ENCODE peak calls at places on chromosomes 2 and 18, in nine cellular contexts. One of them, this sample, is unnamed.

GRCh38 chr18:22542400-22542835 is 124.7 kb upstream of the CTAGE1 start:
- DNase-seq in left cardiac atrium: no peak
- DNase-seq in spleen: peak; percentile 78
- DNase-seq in fibroblast of pulmonary artery: peak; percentile 55
- DNase-seq in NCI-H2171 treated with DMSO at 0.1 percent for 48 hours: no peak
- DNase-seq in small intestine: no peak
- DNase-seq in cerebellar cortex: no peak
- DNase-seq in SJSA1: peak; percentile 65
- DNase-seq in stimulated activated CD4-positive, alpha-beta T cell treated with anti-CD3 and anti-CD28 coated beads, Interleukin-12 subunit alpha, Interleukin-12 subunit beta, amount 100 ng/mL, for 4 hours: no peak
- DNase-seq in this sample: peak; percentile 82

GRCh38 chr18:36580874-36581750 is 247.7 kb downstream of the TPGS2 start:
- DNase-seq in left cardiac atrium: no peak
- DNase-seq in spleen: no peak
- DNase-seq in fibroblast of pulmonary artery: peak; percentile 63
- DNase-seq in NCI-H2171 treated with DMSO at 0.1 percent for 48 hours: no peak
- DNase-seq in small intestine: no peak
- DNase-seq in cerebellar cortex: no peak
- DNase-seq in SJSA1: peak; percentile 19
- DNase-seq in stimulated activated CD4-positive, alpha-beta T cell treated with anti-CD3 and anti-CD28 coated beads, Interleukin-12 subunit alpha, Interleukin-12 subunit beta, amount 100 ng/mL, for 4 hours: no peak
- DNase-seq in this sample: peak; percentile 86

GRCh38 chr2:33062665-33063249 is 116.0 kb downstream of the LTBP1 start:
- DNase-seq in left cardiac atrium: no peak
- DNase-seq in spleen: no peak
- DNase-seq in fibroblast of pulmonary artery: peak; percentile 10
- DNase-seq in NCI-H2171 treated with DMSO at 0.1 percent for 48 hours: no peak
- DNase-seq in small intestine: no peak
- DNase-seq in cerebellar cortex: no peak
- DNase-seq in SJSA1: no peak
- DNase-seq in stimulated activated CD4-positive, alpha-beta T cell treated with anti-CD3 and anti-CD28 coated beads, Interleukin-12 subunit alpha, Interleukin-12 subunit beta, amount 100 ng/mL, for 4 hours: no peak
- DNase-seq in this sample: no peak

GRCh38 chr2:386406-387103 is 98.7 kb upstream of the ALKAL2 start:
- DNase-seq in left cardiac atrium: no peak
- DNase-seq in spleen: no peak
- DNase-seq in fibroblast of pulmonary artery: no peak
- DNase-seq in NCI-H2171 treated with DMSO at 0.1 percent for 48 hours: no peak
- DNase-seq in small intestine: no peak
- DNase-seq in cerebellar cortex: no peak
- DNase-seq in SJSA1: no peak
- DNase-seq in stimulated activated CD4-positive, alpha-beta T cell treated with anti-CD3 and anti-CD28 coated beads, Interleukin-12 subunit alpha, Interleukin-12 subunit beta, amount 100 ng/mL, for 4 hours: no peak
- DNase-seq in this sample: no peak

GRCh38 chr2:134949966-134950708 is 31.5 kb downstream of the CCNT2 start:
- DNase-seq in left cardiac atrium: no peak
- DNase-seq in spleen: no peak
- DNase-seq in fibroblast of pulmonary artery: no peak
- DNase-seq in NCI-H2171 treated with DMSO at 0.1 percent for 48 hours: no peak
- DNase-seq in small intestine: no peak
- DNase-seq in cerebellar cortex: no peak
- DNase-seq in SJSA1: no peak
- DNase-seq in stimulated activated CD4-positive, alpha-beta T cell treated with anti-CD3 and anti-CD28 coated beads, Interleukin-12 subunit alpha, Interleukin-12 subunit beta, amount 100 ng/mL, for 4 hours: no peak
- DNase-seq in this sample: no peak

GRCh38 chr18:61870151-61870550 is 22.7 kb downstream of the RNF152 start:
- DNase-seq in left cardiac atrium: no peak
- DNase-seq in spleen: no peak
- DNase-seq in fibroblast of pulmonary artery: peak; percentile 17
- DNase-seq in NCI-H2171 treated with DMSO at 0.1 percent for 48 hours: no peak
- DNase-seq in small intestine: no peak
- DNase-seq in cerebellar cortex: no peak
- DNase-seq in SJSA1: peak; percentile 79
- DNase-seq in stimulated activated CD4-positive, alpha-beta T cell treated with anti-CD3 and anti-CD28 coated beads, Interleukin-12 subunit alpha, Interleukin-12 subunit beta, amount 100 ng/mL, for 4 hours: no peak
- DNase-seq in this sample: peak; percentile 45

GRCh38 chr2:40287201-40287600 is 164.7 kb downstream of the SLC8A1 start:
- DNase-seq in left cardiac atrium: no peak
- DNase-seq in spleen: no peak
- DNase-seq in fibroblast of pulmonary artery: peak; percentile 31
- DNase-seq in NCI-H2171 treated with DMSO at 0.1 percent for 48 hours: no peak
- DNase-seq in small intestine: no peak
- DNase-seq in cerebellar cortex: no peak
- DNase-seq in SJSA1: no peak
- DNase-seq in stimulated activated CD4-positive, alpha-beta T cell treated with anti-CD3 and anti-CD28 coated beads, Interleukin-12 subunit alpha, Interleukin-12 subunit beta, amount 100 ng/mL, for 4 hours: no peak
- DNase-seq in this sample: no peak

GRCh38 chr2:145123606-145124005 is 603.7 kb upstream of the ZEB2 start:
- DNase-seq in left cardiac atrium: peak; percentile 60
- DNase-seq in spleen: no peak
- DNase-seq in fibroblast of pulmonary artery: peak; percentile 64
- DNase-seq in NCI-H2171 treated with DMSO at 0.1 percent for 48 hours: no peak
- DNase-seq in small intestine: no peak
- DNase-seq in cerebellar cortex: no peak
- DNase-seq in SJSA1: no peak
- DNase-seq in stimulated activated CD4-positive, alpha-beta T cell treated with anti-CD3 and anti-CD28 coated beads, Interleukin-12 subunit alpha, Interleukin-12 subunit beta, amount 100 ng/mL, for 4 hours: no peak
- DNase-seq in this sample: peak; percentile 23

GRCh38 chr2:226910384-226910783 is 74.5 kb downstream of the RHBDD1 start:
- DNase-seq in left cardiac atrium: no peak
- DNase-seq in spleen: no peak
- DNase-seq in fibroblast of pulmonary artery: no peak
- DNase-seq in NCI-H2171 treated with DMSO at 0.1 percent for 48 hours: no peak
- DNase-seq in small intestine: no peak
- DNase-seq in cerebellar cortex: no peak
- DNase-seq in SJSA1: no peak
- DNase-seq in stimulated activated CD4-positive, alpha-beta T cell treated with anti-CD3 and anti-CD28 coated beads, Interleukin-12 subunit alpha, Interleukin-12 subunit beta, amount 100 ng/mL, for 4 hours: no peak
- DNase-seq in this sample: no peak

GRCh38 chr2:121207494-121207893 is 77.5 kb downstream of the TFCP2L1 start:
- DNase-seq in left cardiac atrium: no peak
- DNase-seq in spleen: peak; percentile 53
- DNase-seq in fibroblast of pulmonary artery: no peak
- DNase-seq in NCI-H2171 treated with DMSO at 0.1 percent for 48 hours: no peak
- DNase-seq in small intestine: no peak
- DNase-seq in cerebellar cortex: no peak
- DNase-seq in SJSA1: no peak
- DNase-seq in stimulated activated CD4-positive, alpha-beta T cell treated with anti-CD3 and anti-CD28 coated beads, Interleukin-12 subunit alpha, Interleukin-12 subunit beta, amount 100 ng/mL, for 4 hours: no peak
- DNase-seq in this sample: no peak

GRCh38 chr18:13558132-13558531 is 168.2 kb downstream of the FAM210A start:
- DNase-seq in left cardiac atrium: peak; percentile 59
- DNase-seq in spleen: no peak
- DNase-seq in fibroblast of pulmonary artery: peak; percentile 39
- DNase-seq in NCI-H2171 treated with DMSO at 0.1 percent for 48 hours: peak; percentile 30
- DNase-seq in small intestine: no peak
- DNase-seq in cerebellar cortex: peak; percentile 37
- DNase-seq in SJSA1: peak; percentile 4
- DNase-seq in stimulated activated CD4-positive, alpha-beta T cell treated with anti-CD3 and anti-CD28 coated beads, Interleukin-12 subunit alpha, Interleukin-12 subunit beta, amount 100 ng/mL, for 4 hours: no peak
- DNase-seq in this sample: peak; percentile 28

GRCh38 chr2:238238311-238238765 is 1.5 kb downstream of the HES6 start:
- DNase-seq in left cardiac atrium: no peak
- DNase-seq in spleen: peak; percentile 59
- DNase-seq in fibroblast of pulmonary artery: no peak
- DNase-seq in NCI-H2171 treated with DMSO at 0.1 percent for 48 hours: no peak
- DNase-seq in small intestine: no peak
- DNase-seq in cerebellar cortex: no peak
- DNase-seq in SJSA1: no peak
- DNase-seq in stimulated activated CD4-positive, alpha-beta T cell treated with anti-CD3 and anti-CD28 coated beads, Interleukin-12 subunit alpha, Interleukin-12 subunit beta, amount 100 ng/mL, for 4 hours: no peak
- DNase-seq in this sample: no peak

GRCh38 chr18:13712400-13713131 is 13.8 kb downstream of the FAM210A start:
- DNase-seq in left cardiac atrium: no peak
- DNase-seq in spleen: no peak
- DNase-seq in fibroblast of pulmonary artery: no peak
- DNase-seq in NCI-H2171 treated with DMSO at 0.1 percent for 48 hours: no peak
- DNase-seq in small intestine: peak; percentile 32
- DNase-seq in cerebellar cortex: peak; percentile 8
- DNase-seq in SJSA1: no peak
- DNase-seq in stimulated activated CD4-positive, alpha-beta T cell treated with anti-CD3 and anti-CD28 coated beads, Interleukin-12 subunit alpha, Interleukin-12 subunit beta, amount 100 ng/mL, for 4 hours: no peak
- DNase-seq in this sample: no peak

GRCh38 chr2:10471956-10472355 is 23.8 kb upstream of the ODC1 start:
- DNase-seq in left cardiac atrium: no peak
- DNase-seq in spleen: peak; percentile 6
- DNase-seq in fibroblast of pulmonary artery: no peak
- DNase-seq in NCI-H2171 treated with DMSO at 0.1 percent for 48 hours: peak; percentile 66
- DNase-seq in small intestine: no peak
- DNase-seq in cerebellar cortex: no peak
- DNase-seq in SJSA1: no peak
- DNase-seq in stimulated activated CD4-positive, alpha-beta T cell treated with anti-CD3 and anti-CD28 coated beads, Interleukin-12 subunit alpha, Interleukin-12 subunit beta, amount 100 ng/mL, for 4 hours: no peak
- DNase-seq in this sample: no peak

GRCh38 chr2:149164827-149165226 is 126.3 kb downstream of the LYPD6B start:
- DNase-seq in left cardiac atrium: no peak
- DNase-seq in spleen: no peak
- DNase-seq in fibroblast of pulmonary artery: no peak
- DNase-seq in NCI-H2171 treated with DMSO at 0.1 percent for 48 hours: no peak
- DNase-seq in small intestine: no peak
- DNase-seq in cerebellar cortex: no peak
- DNase-seq in SJSA1: no peak
- DNase-seq in stimulated activated CD4-positive, alpha-beta T cell treated with anti-CD3 and anti-CD28 coated beads, Interleukin-12 subunit alpha, Interleukin-12 subunit beta, amount 100 ng/mL, for 4 hours: no peak
- DNase-seq in this sample: no peak

GRCh38 chr2:239688098-239688497 is 287.3 kb upstream of the HDAC4 start:
- DNase-seq in left cardiac atrium: no peak
- DNase-seq in spleen: peak; percentile 58
- DNase-seq in fibroblast of pulmonary artery: no peak
- DNase-seq in NCI-H2171 treated with DMSO at 0.1 percent for 48 hours: no peak
- DNase-seq in small intestine: no peak
- DNase-seq in cerebellar cortex: no peak
- DNase-seq in SJSA1: no peak
- DNase-seq in stimulated activated CD4-positive, alpha-beta T cell treated with anti-CD3 and anti-CD28 coated beads, Interleukin-12 subunit alpha, Interleukin-12 subunit beta, amount 100 ng/mL, for 4 hours: no peak
- DNase-seq in this sample: no peak

GRCh38 chr18:79402209-79402576 is 6.5 kb downstream of the NFATC1 start:
- DNase-seq in left cardiac atrium: peak; percentile 33
- DNase-seq in spleen: peak; percentile 79
- DNase-seq in fibroblast of pulmonary artery: no peak
- DNase-seq in NCI-H2171 treated with DMSO at 0.1 percent for 48 hours: no peak
- DNase-seq in small intestine: no peak
- DNase-seq in cerebellar cortex: no peak
- DNase-seq in SJSA1: no peak
- DNase-seq in stimulated activated CD4-positive, alpha-beta T cell treated with anti-CD3 and anti-CD28 coated beads, Interleukin-12 subunit alpha, Interleukin-12 subunit beta, amount 100 ng/mL, for 4 hours: no peak
- DNase-seq in this sample: no peak

GRCh38 chr18:59084286-59084779 is 55.4 kb upstream of the SEC11C start:
- DNase-seq in left cardiac atrium: peak; percentile 69
- DNase-seq in spleen: peak; percentile 85
- DNase-seq in fibroblast of pulmonary artery: peak; percentile 83
- DNase-seq in NCI-H2171 treated with DMSO at 0.1 percent for 48 hours: peak; percentile 83
- DNase-seq in small intestine: peak; percentile 57
- DNase-seq in cerebellar cortex: peak; percentile 87
- DNase-seq in SJSA1: peak; percentile 45
- DNase-seq in stimulated activated CD4-positive, alpha-beta T cell treated with anti-CD3 and anti-CD28 coated beads, Interleukin-12 subunit alpha, Interleukin-12 subunit beta, amount 100 ng/mL, for 4 hours: peak; percentile 67
- DNase-seq in this sample: peak; percentile 81

GRCh38 chr18:32287249-32287648 is 97.4 kb downstream of the MEP1B start:
- DNase-seq in left cardiac atrium: no peak
- DNase-seq in spleen: no peak
- DNase-seq in fibroblast of pulmonary artery: no peak
- DNase-seq in NCI-H2171 treated with DMSO at 0.1 percent for 48 hours: no peak
- DNase-seq in small intestine: no peak
- DNase-seq in cerebellar cortex: no peak
- DNase-seq in SJSA1: no peak
- DNase-seq in stimulated activated CD4-positive, alpha-beta T cell treated with anti-CD3 and anti-CD28 coated beads, Interleukin-12 subunit alpha, Interleukin-12 subunit beta, amount 100 ng/mL, for 4 hours: no peak
- DNase-seq in this sample: no peak

GRCh38 chr18:62018034-62018760 is 125.4 kb upstream of the RNF152 start:
- DNase-seq in left cardiac atrium: peak; percentile 45
- DNase-seq in spleen: no peak
- DNase-seq in fibroblast of pulmonary artery: peak; percentile 94
- DNase-seq in NCI-H2171 treated with DMSO at 0.1 percent for 48 hours: no peak
- DNase-seq in small intestine: no peak
- DNase-seq in cerebellar cortex: no peak
- DNase-seq in SJSA1: peak; percentile 55
- DNase-seq in stimulated activated CD4-positive, alpha-beta T cell treated with anti-CD3 and anti-CD28 coated beads, Interleukin-12 subunit alpha, Interleukin-12 subunit beta, amount 100 ng/mL, for 4 hours: no peak
- DNase-seq in this sample: no peak